ENCODE peak calls at places on chromosomes 6 and 20, in four cellular contexts. Z is mucosa of descending colon, Q is fibroblast of lung, N is iPS DF 6.9. L is an unnamed sample.

GRCh38 chr6:52872031-52872430 is 31.4 kb upstream of the GSTA5 start:
- DNase-seq in Z (no peak), Q (peak), N (no peak), L (no peak)

GRCh38 chr6:158706369-158706982 is 56.6 kb downstream of the SYTL3 start:
- DNase-seq in Z (no peak), N (no peak), Q (peak), L (peak)

GRCh38 chr6:112216699-112217551 is 37.4 kb downstream of the LAMA4 start:
- DNase-seq in Q (peak), N (no peak), Z (no peak), L (no peak)

GRCh38 chr6:135002229-135002844 is 52.3 kb downstream of the HBS1L start:
- DNase-seq in Z (no peak), N (no peak), Q (peak), L (no peak)

GRCh38 chr6:11848252-11848651 is 69.6 kb upstream of the ADTRP start:
- DNase-seq in N (no peak), Q (no peak), Z (no peak), L (no peak)

GRCh38 chr6:112043032-112044007 is 10.6 kb upstream of the CCN6 start:
- DNase-seq in Q (peak), N (peak), Z (peak), L (peak)

GRCh38 chr6:26324295-26324727 is 40.7 kb upstream of the BTN3A2 start:
- DNase-seq in Z (no peak), N (no peak), Q (no peak), L (no peak)

GRCh38 chr20:61049684-61050083 is 202.4 kb upstream of the CDH4 start:
- DNase-seq in Q (no peak), N (no peak), Z (no peak), L (no peak)

GRCh38 chr6:35706468-35706867 is 17.8 kb upstream of the FKBP5 start:
- DNase-seq in Q (peak), Z (no peak), N (no peak), L (no peak)

GRCh38 chr6:158635427-158636073 is 9.0 kb downstream of the DYNLT1 start:
- DNase-seq in N (no peak), Z (no peak), Q (no peak), L (peak)

GRCh38 chr6:140193269-140193668 is 818.8 kb upstream of the CITED2 start:
- DNase-seq in Z (no peak), Q (peak), N (no peak), L (no peak)

GRCh38 chr20:44038681-44039123 is 124.0 kb downstream of the TOX2 start:
- DNase-seq in Z (no peak), N (no peak), Q (no peak), L (no peak)

GRCh38 chr20:4225778-4226177 is 210.4 kb upstream of the RNF24 start:
- DNase-seq in Q (peak), N (no peak), Z (no peak), L (no peak)

GRCh38 chr6:5746392-5747140 is 260.2 kb downstream of the NRN1 start:
- DNase-seq in Z (peak), N (no peak), Q (no peak), L (peak)

GRCh38 chr20:13024581-13024980 is 15.8 kb downstream of the SPTLC3 start:
- DNase-seq in Z (no peak), N (no peak), Q (no peak), L (no peak)

GRCh38 chr6:20542927-20543602 is 8.8 kb downstream of the CDKAL1 start:
- DNase-seq in Q (peak), N (no peak), Z (no peak), L (no peak)

GRCh38 chr20:54337131-54337530 is 129.2 kb downstream of the PFDN4 start:
- DNase-seq in Z (no peak), Q (no peak), N (no peak), L (no peak)

GRCh38 chr6:144811140-144811539 is 526.0 kb downstream of the UTRN start:
- DNase-seq in Q (peak), N (no peak), Z (no peak), L (no peak)

GRCh38 chr6:106574729-106575458 is 54.4 kb downstream of the RTN4IP1 start:
- DNase-seq in Q (peak), N (no peak), Z (no peak), L (no peak)

GRCh38 chr20:63232235-63233060 is 3.3 kb upstream of the BIRC7 start:
- DNase-seq in N (no peak), Z (no peak), Q (peak), L (no peak)

GRCh38 chr6:166008441-166009369 is 158.9 kb downstream of the TBXT start:
- DNase-seq in Q (peak), Z (no peak), N (no peak), L (no peak)

GRCh38 chr6:148441454-148441911 is 98.8 kb downstream of the SASH1 start:
- DNase-seq in Z (no peak), Q (peak), N (no peak), L (no peak)

GRCh38 chr20:58330692-58331091 is 21.2 kb downstream of the RAB22A start:
- DNase-seq in Z (no peak), N (no peak), Q (peak), L (peak)

GRCh38 chr6:156617376-156617775 is 159.8 kb upstream of the ARID1B start:
- DNase-seq in N (no peak), Q (peak), Z (peak), L (peak)

GRCh38 chr6:116073765-116074450 is 13.2 kb upstream of the FRK start:
- DNase-seq in Q (peak), N (no peak), Z (no peak), L (no peak)

GRCh38 chr6:168125429-168126001 is 46.5 kb upstream of the FRMD1 start:
- DNase-seq in Z (no peak), Q (no peak), N (no peak), L (peak)

GRCh38 chr6:109370792-109371191 is 11.5 kb downstream of the CD164 start:
- DNase-seq in N (no peak), Z (no peak), Q (no peak), L (no peak)

GRCh38 chr6:144712541-144712940 is 427.4 kb downstream of the UTRN start:
- DNase-seq in N (no peak), Q (peak), Z (no peak), L (no peak)

GRCh38 chr20:8434326-8434876 is 302.3 kb downstream of the PLCB1 start:
- DNase-seq in Z (no peak), N (no peak), Q (peak), L (no peak)

GRCh38 chr6:121849477-121849876 is 414.0 kb downstream of the GJA1 start:
- DNase-seq in Q (peak), N (peak), Z (no peak), L (peak)

GRCh38 chr6:21438986-21439352 is 154.6 kb upstream of the SOX4 start:
- DNase-seq in Z (no peak), N (no peak), Q (no peak), L (no peak)

GRCh38 chr20:3084986-3085360 is 449 bp upstream of the AVP start:
- DNase-seq in N (no peak), Z (no peak), Q (no peak), L (no peak)

GRCh38 chr6:17902953-17903352 is 84.5 kb downstream of the KIF13A start:
- DNase-seq in N (no peak), Z (no peak), Q (peak), L (no peak)

GRCh38 chr6:63816979-63817436 is 181.4 kb downstream of the PHF3 start:
- DNase-seq in Z (no peak), N (peak), Q (no peak), L (no peak)

GRCh38 chr20:47204008-47204745 is 152.3 kb downstream of the ZMYND8 start:
- DNase-seq in N (no peak), Q (peak), Z (no peak), L (no peak)

GRCh38 chr20:10670521-10671220 is 3.1 kb downstream of the JAG1 start:
- DNase-seq in Q (peak), Z (no peak), N (no peak), L (no peak)

GRCh38 chr6:144378437-144378836 is 93.3 kb downstream of the UTRN start:
- DNase-seq in Z (no peak), N (no peak), Q (peak), L (peak)

GRCh38 chr6:138666636-138667035 is 106.9 kb upstream of the CCDC28A start:
- DNase-seq in N (no peak), Q (no peak), Z (no peak), L (no peak)

GRCh38 chr6:7463785-7464184 is 74.2 kb downstream of the RIOK1 start:
- DNase-seq in Z (no peak), N (peak), Q (no peak), L (peak)